ENCODE peak calls at places on chromosome 16, in four cellular contexts. Y is NCI-H2081, A is NCI-H2029, N is pulmonary artery endothelial cell. P is an unnamed sample.

GRCh38 chr16:54096607-54097006 is 190.0 kb downstream of the IRX3 start:
- DNase-seq in N (no peak), A (no peak), Y (no peak), P (no peak)

GRCh38 chr16:68332411-68333121 is 21.7 kb downstream of the PRMT7 start:
- DNase-seq in A (no peak), N (peak; percentile 94), Y (peak; percentile 1), P (no peak)

GRCh38 chr16:56767018-56767417 is 37.1 kb downstream of the NUP93 start:
- DNase-seq in A (no peak), N (no peak), Y (no peak), P (no peak)

GRCh38 chr16:75065149-75065807 is 51.3 kb downstream of the LDHD start:
- DNase-seq in Y (no peak), N (no peak), A (no peak), P (no peak)

GRCh38 chr16:74575805-74576643 is 30.9 kb downstream of the GLG1 start:
- DNase-seq in A (no peak), Y (no peak), N (no peak), P (no peak)

GRCh38 chr16:74309789-74310781 is 13.5 kb downstream of the PSMD7 start:
- DNase-seq in N (no peak), Y (peak; percentile 18), A (no peak), P (no peak)

GRCh38 chr16:353404-354285 is 1.1 kb upstream of the AXIN1 start:
- DNase-seq in A (no peak), N (no peak), Y (no peak), P (no peak)

GRCh38 chr16:3920206-3920605 is 39.7 kb upstream of the CREBBP start:
- DNase-seq in A (no peak), N (no peak), Y (no peak), P (no peak)

GRCh38 chr16:3954411-3954921 is 74.0 kb upstream of the CREBBP start:
- DNase-seq in A (no peak), Y (peak; percentile 66), N (no peak), P (no peak)

GRCh38 chr16:22843856-22844255 is 29.9 kb downstream of the HS3ST2 start:
- DNase-seq in A (no peak), N (no peak), Y (no peak), P (no peak)

GRCh38 chr16:17439580-17439979 is 31.2 kb downstream of the XYLT1 start:
- DNase-seq in Y (no peak), N (no peak), A (no peak), P (no peak)

P was measured in glutamatergic neuron.